ENCODE peak calls at places on chromosomes 5 and 9, in ten cellular contexts. X is omental fat pad, I is cardiac fibroblast, K is fibroblast of pulmonary artery, T is mesothelial cell of epicardium, Y is suprapubic skin, S is Panc1, W is prostate gland, H is lower lobe of right lung, L is neural crest cell. Q is an unnamed sample.

GRCh38 chr9:97362777-97363545 is 48.9 kb upstream of the TDRD7 start:
- DNase-seq in K (no peak), S (no peak), Y (no peak), T (no peak), L (no peak), H (no peak), X (no peak), W (no peak), I (no peak), Q (no peak)

GRCh38 chr9:15135167-15135792 is 171.7 kb downstream of the TTC39B start:
- DNase-seq in H (no peak), S (no peak), Y (no peak), K (peak; percentile 79), I (peak; percentile 85), W (peak; percentile 44), L (peak; percentile 66), T (peak; percentile 21), X (no peak), Q (peak; percentile 23)

GRCh38 chr5:59593608-59594007 is 299.9 kb downstream of the PDE4D start:
- DNase-seq in T (no peak), I (no peak), K (no peak), Y (no peak), H (no peak), S (no peak), W (no peak), L (no peak), X (no peak), Q (no peak)

GRCh38 chr5:134145779-134146581 is 30.8 kb downstream of the SKP1 start:
- DNase-seq in S (peak; percentile 69), T (no peak), H (peak; percentile 73), I (peak; percentile 68), K (peak; percentile 76), W (peak; percentile 74), Y (peak; percentile 84), L (peak; percentile 87), X (peak; percentile 88), Q (peak; percentile 75)

GRCh38 chr9:83965350-83966208 is 14.4 kb downstream of the HNRNPK start:
- DNase-seq in H (no peak), T (no peak), K (peak; percentile 45), I (peak; percentile 37), L (no peak), S (no peak), W (no peak), Y (no peak), X (no peak), Q (no peak)

GRCh38 chr5:72325566-72326297 is 5.6 kb downstream of the PTCD2 start:
- DNase-seq in H (no peak), T (no peak), I (peak; percentile 83), S (no peak), L (no peak), X (no peak), Y (no peak), W (no peak), K (peak; percentile 69), Q (no peak)

GRCh38 chr5:34450338-34450737 is 205.8 kb upstream of the RAI14 start:
- DNase-seq in I (no peak), L (no peak), T (no peak), H (no peak), X (no peak), S (no peak), Y (no peak), W (no peak), K (no peak), Q (no peak)

GRCh38 chr5:67292201-67292940 is 95.8 kb upstream of the CD180 start:
- DNase-seq in W (no peak), S (no peak), I (no peak), T (no peak), L (no peak), X (no peak), K (no peak), H (no peak), Y (no peak), Q (no peak)

GRCh38 chr9:130765135-130766030 is 69.7 kb upstream of the ABL1 start:
- DNase-seq in H (no peak), X (no peak), K (peak; percentile 73), S (no peak), Y (no peak), W (no peak), I (no peak), T (no peak), L (no peak), Q (no peak)

GRCh38 chr5:173917788-173918786 is 29.9 kb downstream of the CPEB4 start:
- DNase-seq in T (no peak), W (peak; percentile 72), S (peak; percentile 91), Y (no peak), K (peak; percentile 88), I (peak; percentile 91), X (no peak), H (peak; percentile 58), L (peak; percentile 17), Q (peak; percentile 62)

GRCh38 chr5:179906294-179906794 is 1.4 kb downstream of the TBC1D9B start:
- DNase-seq in W (no peak), S (no peak), L (no peak), I (peak; percentile 4), Y (no peak), T (no peak), H (no peak), K (peak; percentile 9), X (no peak), Q (no peak)

GRCh38 chr5:137320056-137321045 is 178.8 kb downstream of the SPOCK1 start:
- DNase-seq in H (no peak), T (no peak), L (peak; percentile 49), S (no peak), Y (no peak), K (peak; percentile 78), X (no peak), W (peak; percentile 49), I (peak; percentile 78), Q (no peak)

GRCh38 chr9:102941868-102942267 is 53.3 kb upstream of the CYLC2 start:
- DNase-seq in S (no peak), W (no peak), I (no peak), K (no peak), L (no peak), X (no peak), Y (no peak), H (no peak), T (no peak), Q (no peak)
- TF ChIP-seq CTCF in S (no peak), W (no peak), I (no peak), K (no peak), L (no peak), X (no peak), Y (no peak), H (no peak), T (no peak), Q (no peak)

GRCh38 chr9:6105738-6106137 is 90.3 kb upstream of the RANBP6 start:
- DNase-seq in H (no peak), S (no peak), X (no peak), W (no peak), K (no peak), L (no peak), Y (no peak), T (no peak), I (no peak), Q (no peak)

GRCh38 chr9:6109571-6109970 is 94.1 kb upstream of the RANBP6 start:
- DNase-seq in L (no peak), I (no peak), W (no peak), X (no peak), S (no peak), K (no peak), H (no peak), T (no peak), Y (no peak), Q (no peak)

GRCh38 chr9:6109986-6110385 is 94.6 kb upstream of the RANBP6 start:
- DNase-seq in W (no peak), K (no peak), L (no peak), H (no peak), S (no peak), Y (no peak), I (no peak), X (no peak), T (no peak), Q (no peak)

DNA sequence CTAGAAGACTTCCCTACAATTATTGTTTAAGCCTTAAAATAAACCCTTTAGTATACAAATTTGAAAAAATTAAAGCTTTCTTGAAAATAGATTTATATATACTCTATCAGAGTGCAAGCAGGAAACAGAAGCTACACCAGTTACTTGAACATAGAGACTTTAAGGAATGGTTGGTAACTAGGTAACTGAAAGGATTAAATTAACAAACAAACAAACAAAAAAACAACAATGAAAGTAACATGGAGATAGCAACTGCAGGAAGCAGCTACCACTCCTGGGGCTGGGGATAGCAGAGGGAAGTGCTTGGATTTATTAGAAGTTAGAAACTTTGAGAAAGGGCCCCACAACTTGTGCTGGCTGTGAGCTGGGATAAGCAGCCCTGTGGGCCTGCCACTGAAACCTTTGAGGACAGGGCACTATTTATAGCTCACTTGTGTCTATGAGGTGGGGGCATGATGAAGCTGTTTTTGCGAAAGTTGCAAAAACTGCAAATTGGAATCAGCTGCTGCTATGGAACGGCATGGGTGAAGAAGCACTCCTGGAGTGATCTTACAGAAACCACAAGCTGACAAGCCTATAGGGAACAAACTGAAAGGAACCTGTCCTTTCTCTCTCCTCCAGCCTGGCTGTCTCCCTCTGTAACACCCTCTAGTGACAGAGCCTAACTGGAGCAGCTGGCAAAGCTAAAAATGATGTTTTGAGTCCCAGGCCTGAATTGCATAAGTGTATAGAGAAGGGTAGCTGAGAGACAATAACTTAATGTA is 91.3 kb upstream of the RANBP6 start:
- DNase-seq in X (no peak), L (no peak), S (no peak), I (peak; percentile 73), H (no peak), Y (no peak), T (no peak), W (no peak), K (peak; percentile 65), Q (no peak)
- TF ChIP-seq CTCF in X (no peak), L (peak; percentile 46), S (peak; percentile 29), I (peak; percentile 63), H (peak; percentile 32), Y (peak; percentile 29), T (no peak), W (peak; percentile 33), K (peak; percentile 72), Q (no peak)

DNA sequence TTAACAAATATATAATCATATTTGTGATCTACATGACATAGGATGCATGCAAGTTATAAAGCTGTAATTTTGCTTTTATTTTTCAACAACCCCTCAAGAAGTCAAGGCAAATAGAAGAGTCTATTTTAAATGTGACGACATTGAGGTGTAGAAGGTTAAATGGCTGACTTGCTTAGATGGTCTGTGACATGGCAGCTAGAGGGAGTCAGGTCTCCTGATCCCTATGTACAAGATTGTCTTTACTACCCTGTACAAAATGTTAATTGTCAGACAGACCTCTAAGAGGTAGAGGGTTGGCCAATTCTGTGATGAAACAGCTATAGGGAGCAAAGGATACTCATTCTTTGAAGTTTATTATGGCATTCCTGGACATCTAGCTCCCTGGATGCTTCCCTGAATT is 380.9 kb upstream of the MEF2C start:
- DNase-seq in S (no peak), K (no peak), W (no peak), H (no peak), X (no peak), T (no peak), L (no peak), I (no peak), Y (no peak), Q (no peak)
- TF ChIP-seq CTCF in S (no peak), K (no peak), W (no peak), H (no peak), X (no peak), T (no peak), L (no peak), I (no peak), Y (no peak), Q (no peak)

DNA sequence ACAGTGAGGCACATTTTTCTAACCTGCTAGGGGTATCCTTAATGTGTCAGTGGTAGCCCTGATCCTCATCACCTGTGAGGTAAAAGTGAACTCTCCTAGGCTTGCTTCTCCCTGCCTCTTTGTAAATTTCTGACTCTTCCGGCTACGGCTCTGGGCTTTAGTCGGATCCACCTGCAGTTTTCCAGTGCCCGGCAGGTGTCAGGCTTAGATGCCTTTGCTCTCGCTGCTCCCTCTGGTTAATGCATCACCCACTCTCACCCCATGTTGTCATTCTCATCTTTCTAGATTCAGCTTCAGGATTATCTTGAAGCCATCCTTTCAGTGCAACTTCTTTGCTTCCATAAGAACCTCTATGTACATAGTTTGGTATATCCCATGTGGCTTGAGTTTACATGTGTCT is 3.6 kb downstream of the CEP78 start:
- DNase-seq in X (no peak), Y (no peak), L (no peak), H (no peak), T (no peak), S (no peak), I (no peak), K (no peak), W (peak; percentile 38), Q (no peak)
- TF ChIP-seq CTCF in X (no peak), Y (peak; percentile 29), L (peak; percentile 48), H (peak; percentile 32), T (no peak), S (peak; percentile 24), I (no peak), K (peak; percentile 29), W (peak; percentile 38), Q (no peak)